ENCODE peak calls at places on chromosomes 12 and 14, in five cellular contexts. One of them, this sample, is unnamed.

GRCh38 chr14:105499256-105500035 is 8.4 kb downstream of the TEDC1 start:
- DNase-seq in CD8-positive, alpha-beta T cell: no peak
- DNase-seq in sigmoid colon: peak; percentile 73
- DNase-seq in body of pancreas: no peak
- DNase-seq in psoas muscle: peak; percentile 48
- DNase-seq in this sample: no peak

GRCh38 chr12:4824415-4824814 is 85.3 kb upstream of the KCNA1 start:
- DNase-seq in psoas muscle: no peak
- DNase-seq in body of pancreas: no peak
- DNase-seq in CD8-positive, alpha-beta T cell: no peak
- DNase-seq in sigmoid colon: no peak
- DNase-seq in this sample: no peak

GRCh38 chr14:20857630-20858261 is 33.4 kb upstream of the RNASE3 start:
- DNase-seq in CD8-positive, alpha-beta T cell: peak; percentile 58
- DNase-seq in sigmoid colon: peak; percentile 84
- DNase-seq in psoas muscle: peak; percentile 80
- DNase-seq in body of pancreas: peak; percentile 76
- DNase-seq in this sample: peak; percentile 93

GRCh38 chr12:128140551-128140950 is 126.4 kb upstream of the TMEM132C start:
- DNase-seq in sigmoid colon: no peak
- DNase-seq in psoas muscle: no peak
- DNase-seq in CD8-positive, alpha-beta T cell: no peak
- DNase-seq in body of pancreas: no peak
- DNase-seq in this sample: no peak

GRCh38 chr12:57844725-57845477 is 1.6 kb downstream of the CTDSP2 start:
- DNase-seq in sigmoid colon: peak; percentile 92
- DNase-seq in psoas muscle: peak; percentile 93
- DNase-seq in body of pancreas: peak; percentile 57
- DNase-seq in CD8-positive, alpha-beta T cell: peak; percentile 42
- DNase-seq in this sample: no peak

GRCh38 chr12:96195845-96196451 is 1.8 kb downstream of the ELK3 start:
- DNase-seq in psoas muscle: no peak
- DNase-seq in body of pancreas: no peak
- DNase-seq in sigmoid colon: no peak
- DNase-seq in CD8-positive, alpha-beta T cell: peak; percentile 48
- DNase-seq in this sample: no peak

GRCh38 chr12:51592034-51592705 is 1.1 kb downstream of the SCN8A start:
- DNase-seq in body of pancreas: no peak
- DNase-seq in sigmoid colon: no peak
- DNase-seq in psoas muscle: no peak
- DNase-seq in CD8-positive, alpha-beta T cell: no peak
- DNase-seq in this sample: no peak

GRCh38 chr12:70240677-70241076 is 2.6 kb upstream of the CNOT2 start:
- DNase-seq in psoas muscle: no peak
- DNase-seq in body of pancreas: no peak
- DNase-seq in CD8-positive, alpha-beta T cell: no peak
- DNase-seq in sigmoid colon: no peak
- DNase-seq in this sample: no peak

GRCh38 chr14:70061108-70061507 is 127.6 kb downstream of the SLC8A3 start:
- DNase-seq in sigmoid colon: no peak
- DNase-seq in CD8-positive, alpha-beta T cell: no peak
- DNase-seq in body of pancreas: no peak
- DNase-seq in psoas muscle: no peak
- DNase-seq in this sample: no peak

GRCh38 chr14:39015360-39015961 is 87.6 kb downstream of the SEC23A start:
- DNase-seq in sigmoid colon: no peak
- DNase-seq in CD8-positive, alpha-beta T cell: no peak
- DNase-seq in psoas muscle: no peak
- DNase-seq in body of pancreas: peak; percentile 34
- DNase-seq in this sample: no peak

GRCh38 chr12:131774576-131774975 is 53.6 kb upstream of the MMP17 start:
- DNase-seq in body of pancreas: no peak
- DNase-seq in psoas muscle: no peak
- DNase-seq in CD8-positive, alpha-beta T cell: no peak
- DNase-seq in sigmoid colon: no peak
- DNase-seq in this sample: no peak

GRCh38 chr12:93879476-93880376 is 202.6 kb downstream of the CRADD start:
- DNase-seq in sigmoid colon: no peak
- DNase-seq in psoas muscle: no peak
- DNase-seq in body of pancreas: no peak
- DNase-seq in CD8-positive, alpha-beta T cell: no peak
- DNase-seq in this sample: peak; percentile 66

GRCh38 chr12:119432935-119433334 is 98.4 kb downstream of the CCDC60 start:
- DNase-seq in sigmoid colon: no peak
- DNase-seq in CD8-positive, alpha-beta T cell: no peak
- DNase-seq in psoas muscle: no peak
- DNase-seq in body of pancreas: peak; percentile 14
- DNase-seq in this sample: no peak

GRCh38 chr12:80142640-80143039 is 43.3 kb downstream of the OTOGL start:
- DNase-seq in psoas muscle: no peak
- DNase-seq in body of pancreas: no peak
- DNase-seq in sigmoid colon: no peak
- DNase-seq in CD8-positive, alpha-beta T cell: no peak
- DNase-seq in this sample: no peak

GRCh38 chr14:50943943-50944646 is at the start of gene PYGL:
- DNase-seq in psoas muscle: peak; percentile 84
- DNase-seq in sigmoid colon: peak; percentile 88
- DNase-seq in body of pancreas: peak; percentile 67
- DNase-seq in CD8-positive, alpha-beta T cell: no peak
- DNase-seq in this sample: peak; percentile 93

GRCh38 chr12:59403259-59403932 is 192.4 kb upstream of the SLC16A7 start:
- DNase-seq in body of pancreas: peak; percentile 57
- DNase-seq in sigmoid colon: no peak
- DNase-seq in CD8-positive, alpha-beta T cell: peak; percentile 25
- DNase-seq in psoas muscle: no peak
- DNase-seq in this sample: no peak

GRCh38 chr12:11513288-11513687 is 117.9 kb upstream of the PRB2 start:
- DNase-seq in CD8-positive, alpha-beta T cell: no peak
- DNase-seq in body of pancreas: no peak
- DNase-seq in sigmoid colon: no peak
- DNase-seq in psoas muscle: no peak
- DNase-seq in this sample: no peak

GRCh38 chr14:99480856-99481744 is at the start of the genes CCNK and SETD3:
- DNase-seq in body of pancreas: peak; percentile 100
- DNase-seq in psoas muscle: peak; percentile 100
- DNase-seq in CD8-positive, alpha-beta T cell: peak; percentile 100
- DNase-seq in sigmoid colon: peak; percentile 100
- DNase-seq in this sample: peak; percentile 100

GRCh38 chr12:54352022-54352531 is 12.2 kb downstream of the GPR84 start:
- DNase-seq in body of pancreas: peak; percentile 76
- DNase-seq in CD8-positive, alpha-beta T cell: peak; percentile 34
- DNase-seq in sigmoid colon: peak; percentile 92
- DNase-seq in psoas muscle: peak; percentile 86
- DNase-seq in this sample: no peak

GRCh38 chr14:54002653-54003052 is 46.0 kb upstream of the BMP4 start:
- DNase-seq in sigmoid colon: no peak
- DNase-seq in body of pancreas: no peak
- DNase-seq in psoas muscle: no peak
- DNase-seq in CD8-positive, alpha-beta T cell: no peak
- DNase-seq in this sample: no peak

GRCh38 chr12:116615141-116615861 is 56.1 kb downstream of the MAP1LC3B2 start:
- DNase-seq in sigmoid colon: no peak
- DNase-seq in CD8-positive, alpha-beta T cell: no peak
- DNase-seq in body of pancreas: no peak
- DNase-seq in psoas muscle: no peak
- DNase-seq in this sample: no peak

GRCh38 chr12:12010277-12011031 is 60.3 kb upstream of the BCL2L14 start:
- DNase-seq in body of pancreas: no peak
- DNase-seq in psoas muscle: peak; percentile 55
- DNase-seq in sigmoid colon: peak; percentile 82
- DNase-seq in CD8-positive, alpha-beta T cell: peak; percentile 57
- DNase-seq in this sample: no peak

GRCh38 chr14:54658836-54659235 is 91.9 kb downstream of the SAMD4A start:
- DNase-seq in sigmoid colon: no peak
- DNase-seq in psoas muscle: no peak
- DNase-seq in CD8-positive, alpha-beta T cell: no peak
- DNase-seq in body of pancreas: no peak
- DNase-seq in this sample: no peak

GRCh38 chr12:112716099-112717093 is 75.2 kb upstream of the RPH3A start:
- DNase-seq in psoas muscle: no peak
- DNase-seq in sigmoid colon: no peak
- DNase-seq in body of pancreas: no peak
- DNase-seq in CD8-positive, alpha-beta T cell: no peak
- DNase-seq in this sample: no peak

GRCh38 chr14:105281354-105282097 is 19.3 kb downstream of the BRF1 start:
- DNase-seq in CD8-positive, alpha-beta T cell: no peak
- DNase-seq in body of pancreas: peak; percentile 50
- DNase-seq in psoas muscle: no peak
- DNase-seq in sigmoid colon: no peak
- DNase-seq in this sample: no peak

GRCh38 chr12:27382126-27382795 is 49.6 kb downstream of the BMAL2 start:
- DNase-seq in body of pancreas: no peak
- DNase-seq in psoas muscle: no peak
- DNase-seq in sigmoid colon: no peak
- DNase-seq in CD8-positive, alpha-beta T cell: no peak
- DNase-seq in this sample: peak; percentile 77

GRCh38 chr14:39181026-39181692 is 6.1 kb downstream of the PNN start:
- DNase-seq in CD8-positive, alpha-beta T cell: no peak
- DNase-seq in body of pancreas: no peak
- DNase-seq in sigmoid colon: no peak
- DNase-seq in psoas muscle: no peak
- DNase-seq in this sample: no peak

GRCh38 chr12:21239866-21240265 is 94.9 kb downstream of the SLCO1A2 start:
- DNase-seq in psoas muscle: no peak
- DNase-seq in sigmoid colon: no peak
- DNase-seq in body of pancreas: no peak
- DNase-seq in CD8-positive, alpha-beta T cell: no peak
- DNase-seq in this sample: no peak

GRCh38 chr12:56927281-56927680 is 6.9 kb downstream of the SDR9C7 start:
- DNase-seq in body of pancreas: no peak
- DNase-seq in sigmoid colon: no peak
- DNase-seq in CD8-positive, alpha-beta T cell: no peak
- DNase-seq in psoas muscle: no peak
- DNase-seq in this sample: peak; percentile 42

GRCh38 chr14:75738192-75738591 is 77.1 kb downstream of the TTLL5 start:
- DNase-seq in psoas muscle: no peak
- DNase-seq in sigmoid colon: no peak
- DNase-seq in CD8-positive, alpha-beta T cell: no peak
- DNase-seq in body of pancreas: no peak
- DNase-seq in this sample: no peak

GRCh38 chr12:67996347-67996746 is 7.1 kb downstream of the IFNG-AS1 start:
- DNase-seq in body of pancreas: no peak
- DNase-seq in sigmoid colon: no peak
- DNase-seq in psoas muscle: no peak
- DNase-seq in CD8-positive, alpha-beta T cell: no peak
- DNase-seq in this sample: no peak

GRCh38 chr12:100473716-100474150 is at the start of gene NR1H4:
- DNase-seq in CD8-positive, alpha-beta T cell: no peak
- DNase-seq in psoas muscle: no peak
- DNase-seq in sigmoid colon: peak; percentile 68
- DNase-seq in body of pancreas: no peak
- DNase-seq in this sample: no peak

GRCh38 chr14:56195727-56196126 is 77.5 kb downstream of the PELI2 start:
- DNase-seq in psoas muscle: no peak
- DNase-seq in CD8-positive, alpha-beta T cell: no peak
- DNase-seq in sigmoid colon: no peak
- DNase-seq in body of pancreas: no peak
- DNase-seq in this sample: no peak

DNA sequence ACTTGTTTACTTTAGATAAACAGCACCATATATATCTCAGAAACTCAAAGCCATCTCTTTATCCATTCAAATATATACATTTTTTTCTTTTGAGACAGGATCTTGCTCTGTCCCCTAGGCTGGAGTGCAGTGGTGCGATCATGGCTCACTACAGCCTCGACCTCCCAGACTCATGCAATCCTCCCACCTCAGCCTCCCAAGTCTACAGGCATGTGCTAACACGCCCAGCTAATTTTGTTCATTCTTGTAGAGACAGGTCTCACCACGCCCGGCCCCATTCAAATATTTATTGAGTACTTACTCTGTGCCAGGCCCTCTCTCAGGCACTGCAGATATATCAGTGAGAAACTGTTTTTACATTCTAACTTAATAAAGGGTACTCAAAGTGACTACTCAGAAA is 3.0 kb downstream of the ATXN3 start:
- DNase-seq in body of pancreas: no peak
- DNase-seq in CD8-positive, alpha-beta T cell: no peak
- DNase-seq in psoas muscle: no peak
- DNase-seq in sigmoid colon: no peak
- DNase-seq in this sample: no peak
- H3K27me3 ChIP-seq in body of pancreas: no peaks in the 10 kb centered on the region
- H3K27me3 ChIP-seq in CD8-positive, alpha-beta T cell: no peaks in the 10 kb centered on the region
- H3K27me3 ChIP-seq in psoas muscle: no peaks in the 10 kb centered on the region
- H3K27me3 ChIP-seq in sigmoid colon: no peaks in the 10 kb centered on the region
- H3K27me3 ChIP-seq in this sample: no peaks in the 10 kb centered on the region

GRCh38 chr12:118326971-118327370 is 45.7 kb downstream of the TAOK3 start:
- DNase-seq in sigmoid colon: no peak
- DNase-seq in body of pancreas: no peak
- DNase-seq in CD8-positive, alpha-beta T cell: no peak
- DNase-seq in psoas muscle: no peak
- DNase-seq in this sample: no peak
- H3K4me1 ChIP-seq in sigmoid colon: no peaks in the 10 kb centered on the region
- H3K4me1 ChIP-seq in body of pancreas: peaks cover 9% of the 10 kb centered on the region
- H3K4me1 ChIP-seq in CD8-positive, alpha-beta T cell: peaks cover 3% of the 10 kb centered on the region
- H3K4me1 ChIP-seq in psoas muscle: peaks cover 14% of the 10 kb centered on the region
- H3K4me1 ChIP-seq in this sample: peaks cover 18% of the 10 kb centered on the region

GRCh38 chr14:104120281-104120741 is 18.1 kb upstream of the KIF26A start:
- DNase-seq in body of pancreas: no peak
- DNase-seq in psoas muscle: no peak
- DNase-seq in sigmoid colon: no peak
- DNase-seq in CD8-positive, alpha-beta T cell: no peak
- DNase-seq in this sample: no peak
- H3K27me3 ChIP-seq in body of pancreas: no peaks in the 10 kb centered on the region
- H3K27me3 ChIP-seq in psoas muscle: no peaks in the 10 kb centered on the region
- H3K27me3 ChIP-seq in sigmoid colon: peaks cover 27% of the 10 kb centered on the region
- H3K27me3 ChIP-seq in CD8-positive, alpha-beta T cell: peaks cover 3% of the 10 kb centered on the region
- H3K27me3 ChIP-seq in this sample: peaks cover 30% of the 10 kb centered on the region

DNA sequence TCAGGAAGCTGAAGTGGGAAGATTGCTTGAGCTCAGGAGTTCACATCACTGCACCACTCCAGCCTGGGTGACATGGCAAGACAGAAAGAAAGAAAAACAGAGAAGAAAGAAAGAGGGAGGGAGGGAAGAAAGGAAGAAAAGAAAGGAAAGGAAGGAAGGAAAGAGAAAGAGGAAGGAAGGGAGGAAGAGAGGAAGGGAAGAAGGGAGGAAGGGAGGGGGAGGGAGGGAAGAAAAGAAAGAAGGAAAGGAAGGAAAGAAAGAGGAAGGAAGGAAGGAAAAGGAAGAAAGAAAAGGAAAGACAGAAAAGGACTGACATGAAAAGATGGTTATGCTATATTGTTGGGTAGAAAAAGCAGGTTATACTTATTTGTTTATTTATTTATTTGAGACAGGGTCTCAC is 3.9 kb downstream of the GLTP start:
- DNase-seq in sigmoid colon: no peak
- DNase-seq in body of pancreas: no peak
- DNase-seq in psoas muscle: no peak
- DNase-seq in CD8-positive, alpha-beta T cell: no peak
- DNase-seq in this sample: no peak
- H3K4me1 ChIP-seq in sigmoid colon: no peaks in the 10 kb centered on the region
- H3K4me1 ChIP-seq in body of pancreas: peaks cover 38% of the 10 kb centered on the region
- H3K4me1 ChIP-seq in psoas muscle: peaks cover 19% of the 10 kb centered on the region
- H3K4me1 ChIP-seq in CD8-positive, alpha-beta T cell: peaks cover 26% of the 10 kb centered on the region
- H3K4me1 ChIP-seq in this sample: peaks cover 28% of the 10 kb centered on the region